ENCODE peak calls at places on chromosomes 4 and X, in eight cellular contexts. N is tibial artery; V is Calu3; J is WTC11; K is A673; O is heart right ventricle; A is tibial nerve; F is CD8-positive, alpha-beta T cell. U is an unnamed sample.

GRCh38 chr4:168880811-168881595 is 129.1 kb downstream of the CBR4 start:
- DNase-seq in V (no peak), F (no peak), J (no peak), N (no peak), K (no peak), O (no peak), A (no peak), U (no peak)

GRCh38 chr4:100929753-100930152 is 411.9 kb upstream of the EMCN start:
- DNase-seq in A (no peak), J (no peak), N (no peak), V (no peak), F (no peak), K (peak), O (no peak), U (no peak)

GRCh38 chr4:57190651-57191481 is 80.7 kb upstream of the IGFBP7 start:
- DNase-seq in J (peak), N (no peak), O (no peak), V (peak), K (peak), F (no peak), A (no peak), U (peak)

GRCh38 chr4:186027405-186027804 is 41.6 kb upstream of the TLR3 start:
- DNase-seq in F (no peak), K (no peak), O (no peak), J (no peak), A (no peak), N (no peak), V (peak), U (no peak)

GRCh38 chr4:97759785-97760184 is 383.5 kb downstream of the STPG2 start:
- DNase-seq in F (no peak), V (no peak), O (no peak), A (no peak), K (no peak), J (no peak), N (no peak), U (no peak)

GRCh38 chrX:413322-414201 is 26.9 kb upstream of the PPP2R3B start:
- DNase-seq in V (no peak), O (peak), N (no peak), K (no peak), A (no peak), J (peak), F (no peak), U (peak)

GRCh38 chr4:147828361-147828760 is 96.5 kb downstream of the ARHGAP10 start:
- DNase-seq in O (no peak), N (no peak), F (no peak), A (no peak), J (no peak), K (no peak), V (no peak), U (no peak)

GRCh38 chrX:101208152-101208905 is 11.3 kb upstream of the DRP2 start:
- DNase-seq in J (no peak), F (no peak), K (peak), O (no peak), N (no peak), A (no peak), V (no peak), U (no peak)

GRCh38 chr4:61507091-61507490 is 307.0 kb downstream of the ADGRL3 start:
- DNase-seq in K (no peak), J (no peak), N (no peak), O (no peak), F (no peak), V (no peak), A (no peak), U (no peak)

GRCh38 chr4:138727704-138728103 is 287.9 kb upstream of the NOCT start:
- DNase-seq in J (no peak), F (no peak), A (no peak), K (no peak), O (no peak), N (no peak), V (no peak), U (no peak)

GRCh38 chr4:52199574-52200338 is 148.7 kb downstream of the SPATA18 start:
- DNase-seq in O (no peak), K (peak), J (no peak), A (no peak), F (no peak), V (no peak), N (no peak), U (no peak)

GRCh38 chr4:107689912-107690587 is 30.0 kb downstream of the PAPSS1 start:
- DNase-seq in A (no peak), K (no peak), J (no peak), F (no peak), O (no peak), N (no peak), V (no peak), U (no peak)

GRCh38 chr4:42306221-42307109 is 90.8 kb upstream of the SHISA3 start:
- DNase-seq in A (peak), K (no peak), O (peak), N (no peak), V (no peak), J (no peak), F (no peak), U (no peak)

GRCh38 chr4:168408620-168409019 is 71.7 kb downstream of the DDX60L start:
- DNase-seq in F (no peak), N (no peak), K (peak), V (no peak), A (peak), O (peak), J (no peak), U (no peak)

GRCh38 chr4:22969314-22969896 is 276.7 kb downstream of the GBA3 start:
- DNase-seq in F (no peak), A (no peak), J (no peak), N (no peak), K (no peak), V (peak), O (no peak), U (no peak)

GRCh38 chrX:154113729-154114128 is 16.2 kb upstream of the MECP2 start:
- DNase-seq in N (no peak), O (no peak), K (no peak), J (no peak), V (no peak), F (no peak), A (no peak), U (no peak)

GRCh38 chrX:65528705-65529340 is 5.8 kb downstream of the LAS1L start:
- DNase-seq in F (peak), V (peak), O (peak), J (peak), A (peak), K (peak), N (no peak), U (peak)

GRCh38 chr4:112905728-112906127 is 143.7 kb upstream of the ANK2 start:
- DNase-seq in O (no peak), V (no peak), N (no peak), J (no peak), K (no peak), F (no peak), A (no peak), U (no peak)

GRCh38 chr4:112908511-112908910 is 140.9 kb upstream of the ANK2 start:
- DNase-seq in F (no peak), K (peak), A (no peak), J (no peak), N (no peak), O (no peak), V (no peak), U (no peak)

GRCh38 chr4:112910109-112910736 is 139.2 kb upstream of the ANK2 start:
- DNase-seq in N (no peak), O (peak), K (peak), V (no peak), F (no peak), A (peak), J (no peak), U (no peak)
- TF ChIP-seq CTCF in N (peak), O (peak), K (peak), V (no peak), F (no peak), A (no peak), J (no peak), U (no peak)

DNA sequence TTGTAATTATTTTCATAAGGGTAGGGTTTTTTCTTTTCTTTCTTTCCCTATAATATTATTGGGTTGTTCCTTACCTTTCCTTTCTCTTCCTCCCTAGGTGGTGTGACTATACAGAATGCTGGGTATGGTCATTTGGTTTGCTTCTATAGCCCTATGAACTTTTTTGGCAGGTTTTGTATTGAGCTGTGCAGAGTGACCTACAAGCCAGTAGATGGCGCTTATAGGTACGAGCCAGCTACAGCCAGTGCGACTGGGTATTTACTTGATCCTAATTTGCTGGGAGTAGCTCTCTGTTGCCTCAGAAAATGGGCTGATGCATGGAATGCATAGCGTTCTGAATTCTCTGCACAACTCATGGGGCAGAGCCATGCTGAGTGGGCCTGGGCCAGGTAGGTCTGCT is 423.3 kb downstream of the MAGEE1 start:
- DNase-seq in O (no peak), A (no peak), N (no peak), J (peak), F (no peak), K (no peak), V (no peak), U (no peak)
- TF ChIP-seq CTCF in O (no peak), A (no peak), N (no peak), J (peak), F (no peak), K (peak), V (no peak), U (no peak)

GRCh38 chrX:40155617-40156471 is 58.1 kb upstream of the BCOR start:
- DNase-seq in O (no peak), J (no peak), A (no peak), F (no peak), V (no peak), K (peak), N (no peak), U (no peak)
- TF ChIP-seq CTCF in O (no peak), J (no peak), A (no peak), F (no peak), V (no peak), K (no peak), N (no peak), U (no peak)

GRCh38 chrX:105876658-105877057 is 54.3 kb downstream of the NRK start:
- DNase-seq in F (no peak), J (no peak), N (no peak), K (peak), O (no peak), V (no peak), A (no peak), U (no peak)
- TF ChIP-seq CTCF in F (no peak), J (no peak), N (no peak), K (peak), O (peak), V (no peak), A (no peak), U (peak)

DNA sequence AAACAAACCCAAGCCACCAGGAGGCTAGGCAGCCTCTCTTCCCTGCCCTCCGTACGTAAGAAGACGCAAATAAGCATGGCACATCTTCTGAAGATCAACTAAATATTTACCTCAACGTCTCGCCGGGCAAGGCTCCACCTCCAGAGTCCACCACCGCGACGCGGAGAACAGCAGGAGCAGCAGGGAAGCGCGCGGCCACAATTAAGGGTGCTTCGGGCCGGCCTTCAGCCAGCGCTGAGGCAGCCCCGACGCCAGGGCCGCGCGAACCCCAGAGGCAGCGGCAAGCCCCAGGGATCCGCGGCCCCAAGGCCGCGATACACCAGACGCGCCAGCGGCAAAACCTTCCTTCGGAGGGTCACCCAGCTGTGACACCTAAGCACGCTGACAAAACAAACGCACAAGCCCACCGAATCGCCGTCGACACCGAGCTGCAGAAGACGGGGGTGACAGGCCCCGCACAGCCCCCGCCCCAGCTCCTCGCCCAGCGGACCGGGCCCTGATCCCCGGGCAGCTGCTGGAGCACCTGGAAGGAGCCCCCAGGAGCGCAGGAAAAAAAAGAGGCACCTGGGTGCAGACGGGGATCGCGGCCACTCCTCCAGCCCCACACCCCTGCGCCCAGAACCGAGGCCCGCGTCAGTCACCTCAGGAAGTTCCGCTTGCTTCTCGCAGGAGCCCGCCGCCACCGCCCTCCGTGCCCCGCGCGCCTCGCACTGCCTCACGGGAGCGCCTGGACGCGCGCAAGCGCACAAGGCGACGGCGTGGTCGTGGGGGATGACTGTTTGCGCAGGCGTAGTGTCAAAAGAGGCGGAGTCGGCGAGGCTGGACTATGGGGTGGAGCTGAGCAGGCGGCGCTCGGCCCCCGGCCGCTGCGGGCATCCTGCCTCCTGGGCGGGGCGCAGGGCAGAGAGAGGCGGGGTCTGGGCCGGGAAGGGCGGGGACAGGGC is at the start of the genes HAUS3 and POLN:
- DNase-seq in O (peak), V (peak), J (peak), N (peak), K (peak), F (peak), A (peak), U (peak)
- TF ChIP-seq CTCF in O (no peak), V (no peak), J (no peak), N (no peak), K (no peak), F (no peak), A (no peak), U (no peak)